ENCODE peak calls at places on chromosomes 11 and 22, in nine cellular contexts. N is H1, A is sigmoid colon, D is fibroblast of lung, H is colonic mucosa, K is HAP-1, S is GM23248, V is uterus, E is heart right ventricle. M is an unnamed sample.

GRCh38 chr22:48599346-48599745 is 1228.3 kb downstream of the BRD1 start:
- DNase-seq in N (no peak), A (no peak), D (no peak), H (no peak), K (no peak), S (no peak), V (no peak), E (no peak), M (no peak)

GRCh38 chr11:22625448-22626287 is at the start of gene FANCF:
- DNase-seq in N (peak; percentile 89), A (peak; percentile 97), D (peak; percentile 100), H (peak; percentile 98), K (peak; percentile 94), S (peak; percentile 95), V (peak; percentile 97), E (peak; percentile 87), M (peak; percentile 97)

GRCh38 chr22:45640941-45641621 is 30.6 kb upstream of the ATXN10 start:
- DNase-seq in N (no peak), A (no peak), D (no peak), H (no peak), K (no peak), S (no peak), V (no peak), E (no peak), M (no peak)

GRCh38 chr11:32188785-32189184 is 97.9 kb downstream of the RCN1 start:
- DNase-seq in N (no peak), A (no peak), D (no peak), H (no peak), K (no peak), S (peak; percentile 13), V (no peak), E (no peak), M (no peak)

GRCh38 chr11:6351782-6352181 is 31.5 kb upstream of the CAVIN3 start:
- DNase-seq in N (no peak), A (no peak), D (no peak), H (no peak), K (no peak), S (no peak), V (no peak), E (no peak), M (no peak)

GRCh38 chr11:80165763-80166162 is 724.9 kb upstream of the TENM4 start:
- DNase-seq in N (no peak), A (no peak), D (no peak), H (no peak), K (no peak), S (peak; percentile 5), V (no peak), E (no peak), M (no peak)

GRCh38 chr11:128854801-128855200 is 12.3 kb downstream of the KCNJ1 start:
- DNase-seq in N (no peak), A (no peak), D (no peak), H (no peak), K (no peak), S (no peak), V (no peak), E (no peak), M (no peak)

GRCh38 chr11:60761436-60762190 is 4.9 kb downstream of the MS4A15 start:
- DNase-seq in N (no peak), A (no peak), D (no peak), H (no peak), K (no peak), S (no peak), V (no peak), E (no peak), M (no peak)

GRCh38 chr11:16791494-16791961 is 53.1 kb downstream of the C11orf58 start:
- DNase-seq in N (no peak), A (no peak), D (peak; percentile 92), H (no peak), K (no peak), S (peak; percentile 95), V (no peak), E (no peak), M (peak; percentile 79)

GRCh38 chr11:72239296-72239848 is 4.6 kb downstream of the PHOX2A start:
- DNase-seq in N (peak; percentile 64), A (peak; percentile 89), D (peak; percentile 47), H (peak; percentile 63), K (peak; percentile 77), S (peak; percentile 75), V (peak; percentile 61), E (peak; percentile 80), M (no peak)

GRCh38 chr11:19403196-19403895 is 162.6 kb upstream of the E2F8 start:
- DNase-seq in N (no peak), A (no peak), D (no peak), H (no peak), K (no peak), S (no peak), V (no peak), E (no peak), M (no peak)

GRCh38 chr11:76152741-76153608 is 53.3 kb downstream of the WNT11 start:
- DNase-seq in N (no peak), A (peak; percentile 51), D (no peak), H (no peak), K (no peak), S (no peak), V (no peak), E (no peak), M (no peak)

GRCh38 chr11:14577835-14578529 is 57.8 kb upstream of the PSMA1 start:
- DNase-seq in N (no peak), A (no peak), D (no peak), H (no peak), K (no peak), S (no peak), V (no peak), E (no peak), M (no peak)
- H3K4me3 ChIP-seq in N (no peak overlapping the region), A (no peak overlapping the region), D (no peak overlapping the region), H (no peak overlapping the region), K (no peak overlapping the region), S (no peak overlapping the region), V (no peak overlapping the region), E (no peak overlapping the region), M (no peak overlapping the region)

DNA sequence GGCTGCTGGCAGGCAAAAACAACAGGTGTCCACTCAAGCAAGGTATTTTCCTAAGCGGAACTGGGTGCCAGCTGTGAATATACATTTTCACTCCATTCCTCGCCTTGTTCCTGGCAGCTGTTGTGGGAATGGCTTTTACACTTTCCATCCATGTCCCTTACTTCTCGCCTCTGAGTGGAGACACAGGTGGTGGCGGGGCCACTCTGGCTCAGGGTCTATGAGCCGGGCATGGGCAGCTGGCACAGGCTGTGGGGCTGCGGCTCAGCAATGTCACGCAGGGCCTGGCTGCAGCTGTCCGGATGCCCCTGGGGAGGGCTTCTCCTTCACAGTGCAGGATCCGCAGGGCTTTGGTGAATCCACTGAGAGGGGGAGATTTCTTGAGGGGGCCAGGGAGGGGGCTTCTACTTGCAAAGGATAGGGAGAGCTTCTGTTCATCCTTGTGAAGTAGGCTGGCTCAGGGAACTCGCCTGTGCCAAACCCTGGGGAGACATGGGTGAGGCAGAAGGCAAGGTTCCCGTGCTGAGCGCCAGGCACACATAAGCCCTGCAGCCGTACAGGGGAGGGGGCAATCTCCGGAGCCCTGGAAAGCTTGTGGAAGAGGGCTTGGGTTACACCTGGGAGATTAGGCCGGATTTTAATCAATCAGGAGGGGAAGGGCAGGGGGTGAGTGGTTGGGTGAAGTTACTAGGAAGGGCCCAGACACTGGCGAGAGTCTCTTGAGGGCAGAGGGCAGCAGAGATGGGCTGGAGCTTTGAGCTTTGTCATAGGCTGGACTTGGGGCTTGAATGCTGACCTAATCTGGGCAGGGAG is 45.7 kb downstream of the KCNQ1OT1 start:
- DNase-seq in N (no peak), A (no peak), D (no peak), H (peak; percentile 12), K (no peak), S (no peak), V (no peak), E (no peak), M (no peak)
- H3K9me3 ChIP-seq in N (peaks cover 86% of the 10 kb centered on the region), A (peaks cover 12% of the 10 kb centered on the region), D (no peaks in the 10 kb centered on the region), H (peaks cover 6% of the 10 kb centered on the region), K (no peaks in the 10 kb centered on the region), S (peaks cover 4% of the 10 kb centered on the region), V (peaks cover 21% of the 10 kb centered on the region), E (no peaks in the 10 kb centered on the region), M (peaks cover 16% of the 10 kb centered on the region)

GRCh38 chr22:39214383-39215069 is 30.3 kb downstream of the PDGFB start:
- DNase-seq in N (peak; percentile 57), A (no peak), D (no peak), H (no peak), K (no peak), S (peak; percentile 42), V (peak; percentile 4), E (no peak), M (no peak)
- H3K4me3 ChIP-seq in N (peak overlapping the region; percentile 26), A (no peak overlapping the region), D (no peak overlapping the region), H (no peak overlapping the region), K (no peak overlapping the region), S (no peak overlapping the region), V (no peak overlapping the region), E (no peak overlapping the region), M (no peak overlapping the region)

GRCh38 chr11:127491589-127491988 is 491.0 kb upstream of the KIRREL3 start:
- DNase-seq in N (no peak), A (no peak), D (no peak), H (no peak), K (no peak), S (no peak), V (no peak), E (no peak), M (no peak)
- H3K9me3 ChIP-seq in N (peaks cover 5% of the 10 kb centered on the region), A (peaks cover 6% of the 10 kb centered on the region), D (no peaks in the 10 kb centered on the region), H (no peaks in the 10 kb centered on the region), K (no peaks in the 10 kb centered on the region), S (no peaks in the 10 kb centered on the region), V (no peaks in the 10 kb centered on the region), E (no peaks in the 10 kb centered on the region), M (no peaks in the 10 kb centered on the region)

DNA sequence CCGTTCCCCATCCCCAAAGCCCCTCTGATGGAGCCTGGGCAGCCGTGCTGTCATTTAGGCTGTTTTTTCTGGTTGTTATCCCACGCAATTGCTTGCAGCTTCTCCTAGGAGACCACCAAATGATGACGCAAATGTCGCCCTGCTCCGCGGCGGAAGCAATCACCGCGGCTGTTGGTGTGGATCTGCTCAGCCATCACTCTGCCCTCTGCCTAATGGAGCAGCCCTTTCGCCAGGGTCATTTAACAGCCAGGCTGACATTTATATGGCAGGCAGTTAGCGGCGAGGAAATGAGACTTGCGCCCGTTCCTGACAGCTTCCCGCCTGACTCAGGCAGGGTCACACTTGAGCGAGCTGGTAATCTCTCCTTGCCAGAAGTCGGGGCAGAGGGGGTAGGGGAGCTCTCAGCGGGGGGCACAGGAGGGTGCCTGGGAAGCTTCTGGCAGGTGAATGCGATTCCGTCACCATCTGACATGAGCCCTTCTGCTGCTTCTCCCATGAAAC is 97.9 kb upstream of the RTL6 start:
- DNase-seq in N (no peak), A (no peak), D (peak; percentile 42), H (no peak), K (no peak), S (no peak), V (no peak), E (no peak), M (no peak)
- H3K4me3 ChIP-seq in N (no peak overlapping the region), A (no peak overlapping the region), D (no peak overlapping the region), H (no peak overlapping the region), K (no peak overlapping the region), S (no peak overlapping the region), V (no peak overlapping the region), E (no peak overlapping the region), M (no peak overlapping the region)

GRCh38 chr22:19709063-19709769 is 5.1 kb upstream of the SEPTIN5 start:
- DNase-seq in N (no peak), A (peak; percentile 65), D (no peak), H (no peak), K (no peak), S (peak; percentile 74), V (peak; percentile 66), E (peak; percentile 73), M (no peak)
- H3K9me3 ChIP-seq in N (no peaks in the 10 kb centered on the region), A (no peaks in the 10 kb centered on the region), D (no peaks in the 10 kb centered on the region), H (no peaks in the 10 kb centered on the region), K (no peaks in the 10 kb centered on the region), S (no peaks in the 10 kb centered on the region), V (no peaks in the 10 kb centered on the region), E (no peaks in the 10 kb centered on the region), M (no peaks in the 10 kb centered on the region)